ENCODE peak calls at places on chromosomes 7 and 10, in eight cellular contexts. Q, H, D, W, P, S, B and Y are unnamed samples.
A peak's percentile ranks its signal among the peaks of the same experiment; 100 is the strongest.

GRCh38 chr7:90262438-90262837 is 17.5 kb downstream of the CFAP69 start:
- DNase-seq in Q (no peak), W (peak; percentile 54), B (peak; percentile 21), D (peak; percentile 35), S (no peak), H (peak; percentile 19), P (no peak), Y (no peak)

GRCh38 chr7:151204383-151205032 is 5.8 kb downstream of the H2BK1 start:
- DNase-seq in S (no peak), W (no peak), Q (no peak), D (no peak), P (no peak), B (no peak), H (no peak), Y (no peak)

GRCh38 chr7:138773176-138773575 is 24.6 kb upstream of the TMEM213 start:
- DNase-seq in H (no peak), S (no peak), P (no peak), Q (no peak), W (no peak), D (no peak), B (no peak), Y (peak; percentile 15)

GRCh38 chr10:49200859-49201258 is 12.7 kb upstream of the TMEM273 start:
- DNase-seq in W (peak; percentile 71), B (no peak), D (peak; percentile 5), S (no peak), P (no peak), Q (no peak), H (no peak), Y (no peak)

GRCh38 chr7:74272305-74273038 is 16.7 kb upstream of the CLIP2 start:
- DNase-seq in H (no peak), P (peak; percentile 68), S (peak; percentile 96), Q (no peak), W (peak; percentile 90), B (peak; percentile 67), D (peak; percentile 97), Y (peak; percentile 95)

GRCh38 chr7:18900236-18900635 is 217.2 kb downstream of the TWIST1 start:
- DNase-seq in H (no peak), D (no peak), P (no peak), B (no peak), S (no peak), W (no peak), Q (no peak), Y (no peak)

GRCh38 chr10:19824397-19825342 is 8.4 kb downstream of the PLXDC2 start:
- DNase-seq in Q (no peak), B (no peak), S (no peak), H (peak; percentile 9), W (no peak), D (no peak), P (no peak), Y (no peak)

GRCh38 chr7:82444220-82445049 is 858 bp upstream of the CACNA2D1 start:
- DNase-seq in P (peak; percentile 21), W (no peak), Q (no peak), S (no peak), H (peak; percentile 64), B (peak; percentile 40), D (no peak), Y (peak; percentile 75)

GRCh38 chr10:24307696-24308476 is 98.9 kb downstream of the KIAA1217 start:
- DNase-seq in H (no peak), D (no peak), B (no peak), Q (no peak), P (no peak), S (peak; percentile 63), W (no peak), Y (no peak)

GRCh38 chr7:106294334-106294733 is 9.6 kb upstream of the NAMPT start:
- DNase-seq in S (no peak), P (no peak), D (no peak), W (no peak), B (no peak), H (no peak), Q (no peak), Y (no peak)

GRCh38 chr7:2288986-2289611 is 25.1 kb downstream of the SNX8 start:
- DNase-seq in D (no peak), P (no peak), W (no peak), S (no peak), H (no peak), Q (no peak), B (no peak), Y (peak; percentile 55)

GRCh38 chr10:117313641-117314040 is 61.6 kb downstream of the PDZD8 start:
- DNase-seq in D (no peak), S (no peak), B (no peak), W (no peak), Q (no peak), H (no peak), P (no peak), Y (no peak)

GRCh38 chr7:98105942-98106544 is 619 bp upstream of the LMTK2 start:
- DNase-seq in Q (no peak), P (peak; percentile 44), S (no peak), D (no peak), W (no peak), B (peak; percentile 91), H (peak; percentile 28), Y (no peak)

GRCh38 chr10:8389630-8390029 is 335.1 kb downstream of the GATA3 start:
- DNase-seq in Q (no peak), P (no peak), W (peak; percentile 60), D (no peak), B (peak; percentile 89), S (peak; percentile 51), H (no peak), Y (no peak)

GRCh38 chr7:130553398-130554029 is 61.6 kb downstream of the MEST start:
- DNase-seq in W (no peak), Q (no peak), H (no peak), B (no peak), D (no peak), S (no peak), P (no peak), Y (no peak)

GRCh38 chr10:44925224-44925623 is 14.1 kb downstream of the TMEM72 start:
- DNase-seq in S (no peak), Q (peak; percentile 75), B (no peak), W (no peak), D (peak; percentile 6), H (peak; percentile 87), P (no peak), Y (no peak)
- TF ChIP-seq CTCF in S (peak; percentile 17), Q (peak; percentile 94), B (no peak), W (no peak), D (peak; percentile 10), H (peak; percentile 74), P (no peak), Y (peak; percentile 21)

DNA sequence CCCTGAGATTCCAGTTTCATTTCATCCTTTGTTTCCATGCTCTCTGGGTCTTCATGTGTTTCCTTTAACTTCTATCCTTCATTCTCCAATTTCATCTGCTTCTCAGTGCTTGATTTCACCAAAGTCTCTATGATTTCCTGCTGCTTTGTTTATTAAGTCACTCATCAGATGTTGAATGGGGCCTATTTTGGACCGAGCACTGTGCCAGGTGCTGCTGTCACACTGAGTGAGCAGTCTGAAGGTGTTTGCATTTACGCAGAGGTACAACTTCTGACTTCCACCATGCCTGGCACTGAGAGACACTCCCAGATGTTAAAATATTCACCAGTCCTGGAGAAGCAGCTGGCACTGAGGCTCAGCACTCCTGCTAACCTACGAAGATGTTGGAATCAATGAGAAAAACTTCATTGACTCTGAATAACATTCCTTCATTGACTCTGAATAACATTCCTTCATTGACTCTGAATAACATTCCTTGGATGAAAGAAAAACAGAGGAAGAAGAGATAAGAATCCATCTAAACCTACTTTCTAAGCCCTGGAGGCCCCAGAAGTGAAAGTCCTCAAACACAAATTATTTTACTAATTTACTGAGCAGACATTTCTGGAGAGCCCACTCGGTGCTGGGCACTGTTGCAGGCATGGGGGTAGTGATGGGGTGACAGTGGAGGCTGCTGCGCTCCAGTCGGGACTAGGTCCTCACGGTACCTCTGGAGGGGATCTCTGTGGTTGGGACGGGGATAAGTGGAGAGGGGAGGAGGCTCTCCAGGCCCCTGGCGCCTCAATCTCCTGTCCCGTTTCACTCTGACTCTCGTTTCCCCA is 254.0 kb downstream of the WDR37 start:
- DNase-seq in W (no peak), S (no peak), B (no peak), D (no peak), H (peak; percentile 36), Q (peak; percentile 66), P (no peak), Y (no peak)
- H3K9ac ChIP-seq in W (no peak overlapping the region), S (peak overlapping the region; percentile 27), B (no peak overlapping the region), D (no peak overlapping the region), H (no peak overlapping the region), Q (no peak overlapping the region), P (no peak overlapping the region), Y (no peak overlapping the region)

GRCh38 chr10:103433858-103434257 is 18.3 kb downstream of the CALHM2 start:
- DNase-seq in D (no peak), S (no peak), W (no peak), P (no peak), Q (no peak), B (no peak), H (no peak), Y (no peak)

GRCh38 chr10:103429647-103430046 is 22.5 kb downstream of the CALHM2 start:
- DNase-seq in Q (no peak), S (no peak), B (no peak), D (no peak), P (no peak), W (no peak), H (no peak), Y (no peak)

GRCh38 chr10:103427866-103428265 is 24.3 kb downstream of the CALHM2 start:
- DNase-seq in W (no peak), H (no peak), D (no peak), B (no peak), Q (no peak), P (no peak), S (no peak), Y (no peak)

GRCh38 chr10:103428989-103429643 is 23.1 kb downstream of the CALHM2 start:
- DNase-seq in Q (no peak), W (peak; percentile 2), H (no peak), B (no peak), P (no peak), S (no peak), D (no peak), Y (no peak)

DNA sequence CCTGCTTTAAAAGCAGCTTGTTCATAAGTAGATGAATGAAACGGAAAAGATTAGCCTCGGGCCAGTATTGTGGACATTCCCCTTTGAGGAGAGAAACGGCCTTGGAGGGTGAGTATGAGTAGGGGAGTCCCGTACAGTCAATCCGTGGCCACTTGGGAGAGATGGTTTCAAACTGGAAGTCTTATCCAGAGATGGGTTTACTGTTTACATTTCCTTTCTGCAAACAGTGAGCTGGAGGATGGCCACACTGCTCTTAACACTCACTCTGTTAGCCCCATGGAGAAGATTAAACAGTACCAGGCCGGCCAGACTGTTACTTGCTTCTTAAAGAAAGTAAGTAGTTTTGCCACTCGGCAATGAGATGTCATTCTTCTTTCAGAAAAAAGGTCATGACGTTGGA is 20.3 kb downstream of the CALHM2 start:
- DNase-seq in H (no peak), W (no peak), P (no peak), S (no peak), B (no peak), D (peak; percentile 46), Q (no peak), Y (no peak)
- TF ChIP-seq CTCF in H (no peak), W (no peak), P (no peak), S (no peak), B (no peak), D (no peak), Q (no peak), Y (no peak)

DNA sequence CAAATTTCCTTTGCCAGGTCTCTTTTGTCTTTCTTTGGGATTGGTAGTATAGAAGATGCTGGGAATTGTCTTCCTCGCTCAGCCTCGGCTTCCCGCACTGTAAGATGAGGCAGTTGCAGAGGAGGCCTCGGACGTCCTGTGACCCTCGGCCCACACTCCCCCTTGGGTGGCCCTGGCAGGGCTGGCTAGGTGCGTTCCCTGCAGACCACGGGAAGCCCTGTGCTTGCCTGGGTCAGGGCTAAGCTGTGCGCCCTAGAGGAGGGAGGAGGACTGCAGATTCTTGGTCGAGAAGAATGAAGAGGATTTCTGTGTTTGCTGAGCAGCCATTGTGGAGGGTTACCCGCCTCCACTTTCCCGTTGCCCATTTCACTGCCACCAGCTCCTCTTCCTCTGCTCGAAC is 42.8 kb downstream of the WIPI2 start:
- DNase-seq in H (peak; percentile 39), W (no peak), S (no peak), B (no peak), D (no peak), Q (no peak), P (no peak), Y (peak; percentile 66)
- H3K9ac ChIP-seq in H (no peak overlapping the region), W (no peak overlapping the region), S (no peak overlapping the region), B (no peak overlapping the region), D (no peak overlapping the region), Q (no peak overlapping the region), P (no peak overlapping the region), Y (no peak overlapping the region)